ENCODE peak calls at places on chromosomes 3 and 15, in four cellular contexts. J is osteoblast; Z is neural progenitor cell; U is CD4-positive, alpha-beta memory T cell. O is an unnamed sample. For H3K4me1, the result is how much of the 10 kb centered on the place peaks cover.

GRCh38 chr15:82650046-82650670 is 3.0 kb upstream of the CPEB1 start:
- DNase-seq in J (peak), Z (no peak), U (no peak), O (no peak)

GRCh38 chr3:116135462-116135861 is 309.8 kb downstream of the LSAMP start:
- DNase-seq in J (no peak), Z (no peak), U (no peak), O (no peak)

GRCh38 chr15:25062551-25063430 is 108.0 kb downstream of the SNRPN start:
- DNase-seq in J (peak), Z (no peak), U (no peak), O (no peak)

GRCh38 chr3:61637088-61638051 is 76.0 kb downstream of the PTPRG start:
- DNase-seq in J (no peak), Z (no peak), U (no peak), O (no peak)

GRCh38 chr3:71010731-71011455 is 572.6 kb downstream of the FOXP1 start:
- DNase-seq in J (no peak), Z (no peak), U (peak), O (no peak)

GRCh38 chr15:88799341-88799740 is 3.9 kb upstream of the ACAN start:
- DNase-seq in J (no peak), Z (no peak), U (no peak), O (no peak)

GRCh38 chr15:93167291-93167690 is 78.3 kb upstream of the RGMA start:
- DNase-seq in J (no peak), Z (no peak), U (no peak), O (no peak)

GRCh38 chr3:183438749-183439148 is 10.3 kb upstream of the MCF2L2 start:
- DNase-seq in J (no peak), Z (no peak), U (no peak), O (no peak)

GRCh38 chr3:172102123-172102882 is 62.9 kb downstream of the FNDC3B start:
- DNase-seq in J (no peak), Z (no peak), U (peak), O (no peak)

GRCh38 chr3:142628806-142629205 is 32.6 kb downstream of the PLS1 start:
- DNase-seq in J (no peak), Z (no peak), U (no peak), O (no peak)

GRCh38 chr15:78044407-78045155 is 32.9 kb downstream of the TBC1D2B start:
- DNase-seq in J (no peak), Z (no peak), U (peak), O (no peak)

GRCh38 chr3:143255725-143256124 is 136.2 kb downstream of the CHST2 start:
- DNase-seq in J (no peak), Z (no peak), U (no peak), O (no peak)

GRCh38 chr3:77147836-77148578 is 108.1 kb downstream of the ROBO2 start:
- DNase-seq in J (no peak), Z (no peak), U (no peak), O (no peak)

GRCh38 chr3:194046995-194047681 is 88.8 kb upstream of the HES1 start:
- DNase-seq in J (no peak), Z (no peak), U (no peak), O (peak)

GRCh38 chr3:133833880-133834620 is 28.4 kb downstream of the SRPRB start:
- DNase-seq in J (peak), Z (no peak), U (no peak), O (no peak)

GRCh38 chr3:112888388-112889085 is 41.9 kb upstream of the CD200R1L start:
- DNase-seq in J (no peak), Z (no peak), U (no peak), O (no peak)

GRCh38 chr3:151765685-151766084 is 32.0 kb downstream of the AADACL2 start:
- DNase-seq in J (no peak), Z (no peak), U (no peak), O (no peak)

GRCh38 chr3:139016430-139017048 is 4.2 kb downstream of the PRR23B start:
- DNase-seq in J (no peak), Z (no peak), U (no peak), O (peak)

GRCh38 chr15:65355173-65355982 is 22.4 kb downstream of the IGDCC3 start:
- DNase-seq in J (peak), Z (peak), U (no peak), O (peak)

GRCh38 chr15:52289629-52290081 is 5.9 kb downstream of the MYO5C start:
- DNase-seq in J (no peak), Z (peak), U (no peak), O (no peak)

GRCh38 chr15:89088605-89089315 is 504 bp downstream of the ABHD2 start:
- DNase-seq in J (no peak), Z (peak), U (no peak), O (peak)

GRCh38 chr15:52171386-52171785 is 19.8 kb downstream of the GNB5 start:
- DNase-seq in J (no peak), Z (no peak), U (no peak), O (no peak)

GRCh38 chr3:146827836-146828235 is 222.7 kb upstream of the PLSCR5 start:
- DNase-seq in J (no peak), Z (no peak), U (no peak), O (no peak)

GRCh38 chr3:181300033-181300432 is 310.5 kb upstream of the DNAJC19 start:
- DNase-seq in J (no peak), Z (no peak), U (no peak), O (no peak)

GRCh38 chr3:139639662-139640061 is 38.1 kb downstream of the NMNAT3 start:
- DNase-seq in J (no peak), Z (no peak), U (no peak), O (no peak)

GRCh38 chr3:127411083-127411727 is 123.4 kb upstream of the PRR20G start:
- DNase-seq in J (no peak), Z (no peak), U (no peak), O (no peak)

GRCh38 chr3:46466273-46466672 is 1.6 kb upstream of the LTF start:
- DNase-seq in J (peak), Z (no peak), U (no peak), O (no peak)

GRCh38 chr3:49132437-49133225 is at the start of gene LAMB2:
- DNase-seq in J (peak), Z (peak), U (no peak), O (peak)

GRCh38 chr15:67033012-67033411 is 32.4 kb upstream of the SMAD3 start:
- DNase-seq in J (no peak), Z (no peak), U (peak), O (no peak)

GRCh38 chr3:172341482-172342059 is 106.7 kb downstream of the GHSR start:
- DNase-seq in J (peak), Z (peak), U (no peak), O (peak)

GRCh38 chr3:140863481-140864084 is 78.1 kb upstream of the SLC25A36 start:
- DNase-seq in J (no peak), Z (peak), U (no peak), O (peak)

GRCh38 chr3:56980798-56981390 is 79.6 kb upstream of the SPATA12 start:
- DNase-seq in J (peak), Z (no peak), U (no peak), O (peak)

GRCh38 chr3:185402561-185402960 is 39.6 kb downstream of the MAP3K13 start:
- DNase-seq in J (no peak), Z (peak), U (no peak), O (peak)

GRCh38 chr15:24858737-24859601 is 95.8 kb upstream of the SNRPN start:
- DNase-seq in J (no peak), Z (peak), U (no peak), O (no peak)

GRCh38 chr15:94322141-94322540 is 90.8 kb downstream of the MCTP2 start:
- DNase-seq in J (no peak), Z (no peak), U (no peak), O (no peak)

GRCh38 chr15:36757189-36757814 is 177.9 kb downstream of the CDIN1 start:
- DNase-seq in J (peak), Z (no peak), U (no peak), O (no peak)

GRCh38 chr3:61893840-61894566 is 332.6 kb downstream of the PTPRG start:
- DNase-seq in J (no peak), Z (no peak), U (no peak), O (peak)

GRCh38 chr3:184583345-184584000 is 21.9 kb downstream of the EPHB3 start:
- DNase-seq in J (peak), Z (peak), U (no peak), O (no peak)

GRCh38 chr15:66196565-66196964 is 57.0 kb downstream of the MEGF11 start:
- DNase-seq in J (peak), Z (no peak), U (no peak), O (no peak)

GRCh38 chr3:119794401-119794800 is 12.5 kb downstream of the NR1I2 start:
- DNase-seq in J (no peak), Z (no peak), U (no peak), O (no peak)

GRCh38 chr15:60590935-60591490 is 112.1 kb upstream of the ICE2 start:
- DNase-seq in J (peak), Z (peak), U (peak), O (peak)

GRCh38 chr15:60589728-60590127 is 110.8 kb upstream of the ICE2 start:
- DNase-seq in J (no peak), Z (no peak), U (no peak), O (no peak)

GRCh38 chr15:60591491-60592385 is 112.8 kb upstream of the ICE2 start:
- DNase-seq in J (peak), Z (peak), U (peak), O (peak)

GRCh38 chr15:60594071-60594470 is 115.1 kb upstream of the ICE2 start:
- DNase-seq in J (no peak), Z (no peak), U (no peak), O (no peak)

DNA sequence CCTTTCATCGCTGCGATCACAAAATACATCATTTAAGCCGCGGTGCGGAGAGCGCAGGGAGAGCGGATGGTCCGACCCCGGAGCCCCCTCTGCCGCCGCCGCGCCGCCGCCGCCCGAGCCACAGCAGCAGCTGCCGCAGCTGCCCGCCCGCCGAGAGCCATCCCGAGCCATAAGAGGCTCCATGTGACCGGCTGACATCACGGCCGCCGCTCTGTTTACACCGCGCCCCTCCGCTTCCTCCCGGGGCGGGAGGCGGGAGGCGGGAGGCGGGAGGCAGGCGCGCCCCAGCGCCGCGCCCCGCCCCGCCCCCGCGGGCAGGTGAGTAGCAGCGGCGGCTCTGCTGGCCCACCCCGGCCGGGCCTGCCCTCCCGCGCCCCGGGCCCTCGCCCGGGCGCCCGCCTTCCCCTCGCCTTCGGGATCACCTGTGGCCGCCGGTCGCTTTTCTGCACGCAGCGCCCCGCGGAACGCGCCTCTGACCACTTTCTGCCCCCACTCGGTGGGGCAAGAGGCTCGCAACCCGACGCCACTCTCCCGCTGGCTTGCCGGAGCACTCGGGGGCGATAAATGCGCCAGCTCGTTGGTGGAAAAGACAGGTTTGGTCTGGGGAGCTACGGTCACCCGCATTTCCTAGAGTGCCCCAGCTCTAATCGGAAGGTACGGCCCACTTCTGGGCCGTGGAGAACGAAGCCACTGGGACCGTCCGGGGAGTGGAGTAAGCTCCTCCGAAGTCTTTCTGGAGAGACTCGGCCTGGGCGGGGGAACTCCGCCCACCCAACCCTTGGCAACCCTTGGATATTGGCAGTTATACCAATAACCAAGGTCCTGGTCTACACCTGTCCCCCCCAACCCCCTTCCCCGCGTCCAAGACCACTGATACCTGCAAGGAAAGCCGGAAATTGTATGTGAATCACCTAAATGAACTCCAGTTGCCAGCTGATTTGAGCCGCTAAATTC is 113.7 kb upstream of the ICE2 start:
- DNase-seq in J (peak), Z (peak), U (peak), O (peak)
- H3K4me3 ChIP-seq in J (peak), Z (peak), U (peak), O (peak)

GRCh38 chr3:58043933-58044332 is 35.7 kb downstream of the FLNB start:
- DNase-seq in J (peak), Z (no peak), U (no peak), O (no peak)
- H3K4me1 ChIP-seq in J (half or more), Z (under half), U (under half), O (under half)

GRCh38 chr3:129118745-129119144 is 2.9 kb downstream of the RAB43 start:
- DNase-seq in J (no peak), Z (no peak), U (peak), O (no peak)
- H3K4me3 ChIP-seq in J (no peak), Z (no peak), U (peak), O (no peak)

GRCh38 chr3:29286841-29287240 is 6.0 kb downstream of the RBMS3 start:
- DNase-seq in J (no peak), Z (no peak), U (no peak), O (no peak)

GRCh38 chr3:29291982-29292363 is 11.1 kb downstream of the RBMS3 start:
- DNase-seq in J (no peak), Z (no peak), U (no peak), O (no peak)

GRCh38 chr3:29293371-29293770 is 12.5 kb downstream of the RBMS3 start:
- DNase-seq in J (no peak), Z (no peak), U (no peak), O (no peak)

GRCh38 chr3:29285356-29286070 is 4.6 kb downstream of the RBMS3 start:
- DNase-seq in J (no peak), Z (no peak), U (no peak), O (peak)

DNA sequence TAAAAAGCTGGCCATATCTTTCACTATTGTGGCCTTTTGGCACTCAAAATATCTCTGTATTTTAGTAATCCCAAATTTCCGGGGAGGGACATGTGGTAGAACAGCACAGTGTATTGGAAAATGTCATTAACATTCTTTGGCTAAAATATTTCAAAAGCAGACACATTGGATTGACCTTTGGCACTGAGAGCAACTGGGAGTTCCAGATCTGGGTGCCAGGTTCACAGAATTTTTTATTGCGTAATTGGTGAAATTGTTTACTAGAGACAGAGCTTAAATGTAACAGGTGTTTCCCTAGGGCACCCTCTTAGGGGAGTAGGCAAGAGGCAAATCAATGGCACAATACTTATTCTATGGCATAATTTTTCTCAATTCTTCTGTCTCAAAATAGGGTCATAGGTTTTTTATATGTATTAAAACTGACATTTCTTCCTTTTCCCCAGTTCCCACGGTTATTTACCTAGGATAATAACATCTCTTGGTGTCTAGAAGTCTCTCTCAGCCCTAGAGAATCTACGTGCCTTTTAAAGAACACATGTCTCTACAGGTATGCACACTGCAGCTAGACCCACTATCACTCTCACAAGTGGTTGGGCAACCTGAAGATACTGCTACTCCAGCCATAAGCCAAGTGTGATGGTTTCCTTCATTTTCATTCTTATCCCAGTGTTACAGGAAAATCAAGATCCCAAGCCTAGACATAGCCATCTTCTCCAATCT is 10.6 kb downstream of the RBMS3 start:
- DNase-seq in J (no peak), Z (no peak), U (no peak), O (peak)
- H3K4me1 ChIP-seq in J (under half), Z (under half), U (under half), O (under half)

GRCh38 chr3:16301490-16301889 is 36.5 kb downstream of the OXNAD1 start:
- DNase-seq in J (no peak), Z (peak), U (no peak), O (no peak)
- H3K4me3 ChIP-seq in J (no peak), Z (no peak), U (peak), O (no peak)

GRCh38 chr15:57591822-57592367 is at the start of gene MYZAP:
- DNase-seq in J (peak), Z (peak), U (no peak), O (peak)
- H3K4me1 ChIP-seq in J (under half), Z (under half), U (under half), O (under half)

DNA sequence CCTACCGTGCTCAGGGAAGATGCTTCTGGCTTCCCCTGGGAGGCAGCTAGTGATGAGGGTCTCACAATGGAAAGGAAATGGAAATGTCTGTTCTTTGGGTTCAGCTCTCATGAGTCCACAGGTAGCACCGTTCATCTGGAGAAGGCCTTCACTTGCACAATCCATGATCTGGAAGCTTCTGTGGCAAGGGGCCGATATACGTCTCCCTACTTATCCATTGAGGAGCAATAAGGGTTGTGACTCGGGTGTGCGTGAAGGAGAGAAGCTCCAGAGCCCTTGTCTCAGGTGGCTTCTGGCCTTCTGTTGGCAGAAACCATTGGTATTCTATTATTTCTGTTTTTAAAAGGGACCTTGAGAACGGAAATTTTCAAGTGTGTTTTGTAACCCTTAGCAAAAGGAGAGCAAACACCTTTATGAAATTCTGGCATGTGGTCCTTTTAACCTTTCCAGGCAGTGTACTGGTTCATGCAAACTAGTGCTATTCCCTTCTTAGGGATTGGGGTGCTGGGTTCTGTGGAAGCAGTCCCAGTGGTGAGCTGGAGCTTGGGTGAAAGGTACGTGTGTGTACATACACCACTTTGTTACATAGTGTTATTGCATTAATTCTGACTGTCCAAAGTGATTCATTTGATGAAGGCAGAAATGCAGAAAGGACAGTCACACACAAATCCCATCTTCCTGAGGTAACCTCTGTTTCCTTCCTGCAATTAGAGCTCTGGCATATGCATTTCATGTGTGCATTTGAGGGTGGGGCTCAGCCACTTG is 32.5 kb downstream of the KLF13 start:
- DNase-seq in J (no peak), Z (no peak), U (peak), O (no peak)
- H3K4me3 ChIP-seq in J (no peak), Z (no peak), U (peak), O (no peak)

GRCh38 chr3:52221141-52221562 is 4.3 kb downstream of the TLR9 start:
- DNase-seq in J (no peak), Z (no peak), U (no peak), O (no peak)
- H3K4me1 ChIP-seq in J (under half), Z (under half), U (half or more), O (under half)

DNA sequence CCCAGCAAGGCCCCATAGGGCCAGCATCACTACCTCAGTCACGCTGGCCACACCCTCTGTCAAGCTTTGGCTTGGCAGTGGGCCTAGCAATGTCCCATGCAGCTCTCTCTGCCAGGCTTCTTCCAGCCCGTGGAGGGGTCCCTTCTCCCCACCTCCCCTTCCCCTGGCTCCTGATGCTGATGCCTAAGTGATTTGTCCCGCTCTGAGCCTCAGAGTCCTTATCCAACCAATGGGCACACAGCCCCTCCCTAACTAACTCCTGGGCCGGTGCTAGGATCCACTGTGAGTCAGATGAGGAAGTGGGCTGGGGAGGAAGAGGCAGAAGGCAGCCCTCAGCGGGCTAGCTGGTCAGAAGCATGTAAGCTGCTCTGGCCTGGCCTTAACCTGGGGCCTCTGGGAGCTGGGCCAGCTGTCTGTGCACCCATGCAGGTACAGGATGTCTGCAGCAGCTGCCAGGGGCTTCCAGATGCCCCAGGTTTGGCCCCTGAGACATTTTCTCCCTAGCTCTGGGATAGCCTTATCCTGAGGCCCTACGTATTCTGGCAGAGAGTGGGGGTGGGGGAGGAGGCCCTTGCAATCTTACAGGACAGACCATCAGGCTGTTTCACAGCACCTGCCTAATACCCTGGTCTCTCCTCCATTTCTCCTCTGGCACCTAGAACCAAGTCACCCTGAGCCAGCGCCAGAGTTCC is 740 bp upstream of the ZBTB47 start:
- DNase-seq in J (peak), Z (no peak), U (no peak), O (no peak)
- H3K4me3 ChIP-seq in J (peak), Z (no peak), U (no peak), O (peak)

O was measured in SJCRH30.